ENCODE peak calls at places on chromosomes 4 and X, in four cellular contexts. O, Y, V and I are unnamed samples.

GRCh38 chrX:131836161-131836560 is 186.9 kb upstream of the STK26 start:
- DNase-seq in O (no peak), Y (no peak), V (no peak), I (no peak)

GRCh38 chrX:44705817-44706551 is 137.8 kb upstream of the DUSP21 start:
- DNase-seq in O (peak), V (no peak), Y (no peak), I (no peak)

GRCh38 chr4:11436673-11437072 is 8.0 kb upstream of the HS3ST1 start:
- DNase-seq in V (no peak), O (no peak), Y (no peak), I (no peak)

GRCh38 chr4:187317799-187318198 is 594.1 kb upstream of the FAT1 start:
- DNase-seq in V (no peak), Y (no peak), O (no peak), I (no peak)

GRCh38 chr4:15345134-15345533 is 82.7 kb upstream of the C1QTNF7 start:
- DNase-seq in V (no peak), Y (no peak), O (no peak), I (no peak)

GRCh38 chr4:185774815-185775684 is 36.9 kb downstream of the SORBS2 start:
- DNase-seq in O (no peak), Y (no peak), V (no peak), I (no peak)

GRCh38 chr4:121096629-121097028 is 24.3 kb upstream of the NDNF start:
- DNase-seq in O (peak), V (no peak), Y (no peak), I (no peak)

GRCh38 chr4:186144180-186144579 is 39.7 kb downstream of the FAM149A start:
- DNase-seq in V (no peak), O (no peak), Y (no peak), I (no peak)

GRCh38 chrX:24391843-24392242 is 31.4 kb downstream of the SUPT20HL1 start:
- DNase-seq in V (no peak), Y (no peak), O (no peak), I (no peak)

GRCh38 chrX:107701493-107702121 is 73.3 kb downstream of the PRPS1 start:
- DNase-seq in V (peak), O (no peak), Y (no peak), I (no peak)

GRCh38 chrX:113920661-113921060 is 663.2 kb upstream of the HTR2C start:
- DNase-seq in O (no peak), V (no peak), Y (no peak), I (no peak)

GRCh38 chr4:41143721-41144379 is 70.5 kb downstream of the APBB2 start:
- DNase-seq in V (no peak), O (no peak), Y (no peak), I (no peak)

GRCh38 chr4:102454278-102454677 is 46.9 kb upstream of the NFKB1 start:
- DNase-seq in O (no peak), Y (no peak), V (no peak), I (no peak)

GRCh38 chr4:102449751-102450352 is 51.3 kb upstream of the NFKB1 start:
- DNase-seq in V (no peak), O (peak), Y (peak), I (peak)

GRCh38 chr4:102452854-102453253 is 48.3 kb upstream of the NFKB1 start:
- DNase-seq in Y (no peak), O (no peak), V (no peak), I (no peak)

GRCh38 chr4:102453827-102454226 is 47.3 kb upstream of the NFKB1 start:
- DNase-seq in O (no peak), Y (no peak), V (no peak), I (no peak)

GRCh38 chr4:102451266-102451665 is 49.9 kb upstream of the NFKB1 start:
- DNase-seq in Y (no peak), O (no peak), V (no peak), I (no peak)
- TF ChIP-seq SPI1 in Y (no peak), O (no peak), V (no peak), I (no peak)

DNA sequence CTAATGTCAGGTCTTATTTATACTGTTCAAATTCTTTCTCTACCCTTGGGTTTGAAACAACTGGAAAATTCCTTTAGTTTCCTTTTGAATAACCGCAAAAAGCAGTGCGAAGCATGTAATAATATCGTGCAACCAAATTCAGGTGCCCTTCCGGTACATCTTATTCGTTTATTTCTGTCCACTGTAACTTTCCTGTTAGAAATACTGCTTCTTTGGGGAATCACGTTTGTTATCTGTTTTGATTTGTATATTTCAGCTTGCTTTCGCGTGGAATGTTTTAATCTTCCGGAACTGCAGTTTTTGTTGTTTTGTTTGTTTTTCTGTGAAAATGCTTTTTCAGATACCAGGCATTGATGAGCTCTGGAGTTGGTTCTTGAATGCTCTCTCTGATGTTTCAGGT is 85.7 kb upstream of the HPRT1 start:
- DNase-seq in O (no peak), Y (no peak), V (no peak), I (no peak)
- TF ChIP-seq SPI1 in O (no peak), Y (no peak), V (no peak), I (no peak)

DNA sequence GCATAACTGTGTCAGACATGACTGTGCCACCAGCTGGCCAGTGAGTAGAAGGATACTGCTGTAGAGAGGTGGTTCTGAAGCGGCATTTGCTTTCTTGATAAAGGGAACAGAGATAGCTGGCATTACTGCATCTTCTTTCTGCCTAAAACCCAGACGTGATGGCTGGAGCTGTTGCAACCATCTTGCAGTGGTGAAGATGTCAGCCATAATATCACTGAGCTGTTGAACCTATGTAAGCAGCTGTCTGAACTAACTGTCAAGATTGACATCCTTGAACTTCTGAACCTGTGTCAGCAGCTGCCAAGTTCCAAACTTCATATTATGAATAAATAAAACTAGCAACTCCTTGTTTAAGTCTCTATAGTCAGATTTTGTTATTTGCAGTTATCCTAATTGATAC is 88.9 kb upstream of the LNX1 start:
- DNase-seq in Y (no peak), O (no peak), V (no peak), I (no peak)
- TF ChIP-seq SPI1 in Y (no peak), O (no peak), V (no peak), I (no peak)

DNA sequence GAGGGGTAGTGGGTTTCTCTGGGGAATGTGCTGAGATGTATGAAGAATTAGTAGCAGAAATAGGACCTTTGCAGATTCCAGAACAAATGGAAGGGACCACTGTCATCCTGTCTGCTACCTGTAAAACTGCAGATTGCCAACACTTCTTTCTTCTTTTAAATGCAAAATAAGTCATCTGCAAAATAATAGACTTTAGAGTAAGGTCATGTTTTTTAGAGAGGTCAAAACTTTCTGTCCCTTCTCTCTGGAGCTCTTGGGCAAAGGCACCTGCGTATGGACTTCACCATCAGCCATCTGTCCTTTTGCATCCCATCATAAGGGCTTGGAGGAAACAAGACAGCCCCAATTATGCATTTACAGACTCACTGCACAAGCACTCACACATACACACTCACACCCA is 121.1 kb upstream of the PPARGC1A start:
- DNase-seq in Y (no peak), V (no peak), O (no peak), I (no peak)
- TF ChIP-seq SPI1 in Y (no peak), V (no peak), O (no peak), I (no peak)

GRCh38 chrX:82816001-82816400 is 692.1 kb upstream of the POU3F4 start:
- DNase-seq in O (no peak), Y (no peak), V (no peak), I (no peak)

GRCh38 chrX:82816572-82816971 is 691.5 kb upstream of the POU3F4 start:
- DNase-seq in V (no peak), O (no peak), Y (no peak), I (no peak)

GRCh38 chrX:82813671-82814078 is 694.4 kb upstream of the POU3F4 start:
- DNase-seq in O (no peak), V (no peak), Y (no peak), I (no peak)
- TF ChIP-seq SPI1 in O (no peak), V (no peak), Y (no peak), I (no peak)

DNA sequence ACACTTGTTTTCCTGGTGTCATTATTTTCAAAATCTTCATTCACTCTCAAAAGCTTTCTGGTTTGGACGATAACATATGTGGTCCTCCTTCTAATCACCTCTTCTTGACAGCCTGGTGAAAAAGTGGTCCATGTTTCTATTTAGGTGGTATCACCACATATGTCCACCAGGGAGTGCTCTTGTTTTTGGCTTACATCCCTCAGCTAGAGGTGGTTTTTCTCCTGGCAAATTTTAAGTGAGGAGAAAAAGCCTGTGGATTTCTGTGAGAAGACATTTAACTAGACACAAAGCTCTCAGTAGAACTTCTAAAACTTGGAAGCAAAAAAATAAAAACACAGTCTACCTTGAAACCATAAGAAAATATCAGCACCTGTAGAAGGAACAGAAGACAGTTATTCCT is 58.0 kb upstream of the FRMPD4 start:
- DNase-seq in Y (no peak), O (peak), V (no peak), I (peak)
- TF ChIP-seq SPI1 in Y (no peak), O (no peak), V (no peak), I (no peak)

GRCh38 chr4:6548201-6548881 is 26.6 kb upstream of the MAN2B2 start:
- DNase-seq in Y (no peak), O (peak), V (no peak), I (no peak)

GRCh38 chr4:6548882-6549230 is 26.1 kb upstream of the MAN2B2 start:
- DNase-seq in Y (no peak), O (no peak), V (no peak), I (no peak)

GRCh38 chr4:6546091-6546490 is 28.9 kb upstream of the MAN2B2 start:
- DNase-seq in O (no peak), V (no peak), Y (no peak), I (no peak)

GRCh38 chr4:6549445-6549844 is 25.5 kb upstream of the MAN2B2 start:
- DNase-seq in Y (no peak), O (no peak), V (no peak), I (no peak)

GRCh38 chr4:6546681-6547447 is 28.1 kb upstream of the MAN2B2 start:
- DNase-seq in Y (no peak), V (no peak), O (peak), I (peak)
- TF ChIP-seq SPI1 in Y (no peak), V (no peak), O (no peak), I (no peak)

DNA sequence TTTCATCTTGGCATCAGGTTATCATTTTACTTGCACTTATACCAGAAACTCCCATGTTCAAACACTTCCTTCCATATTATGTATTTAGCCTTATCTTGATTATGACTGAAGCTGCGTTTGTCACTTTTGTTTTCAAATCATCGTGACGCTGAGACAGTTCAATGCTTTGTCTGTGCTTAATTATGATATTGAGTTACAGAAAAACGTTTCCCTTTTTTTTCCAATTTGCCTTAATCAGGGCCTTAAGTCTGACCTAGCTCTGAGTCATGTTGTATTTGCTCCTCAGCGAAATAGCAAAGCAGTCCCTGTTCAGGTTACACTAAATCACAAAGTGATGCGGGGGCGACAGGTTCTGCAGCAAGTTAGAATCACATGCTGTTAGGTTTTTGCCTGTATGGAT is 254.7 kb downstream of the AFF2 start:
- DNase-seq in O (no peak), V (no peak), Y (no peak), I (no peak)
- TF ChIP-seq SPI1 in O (no peak), V (no peak), Y (no peak), I (no peak)

DNA sequence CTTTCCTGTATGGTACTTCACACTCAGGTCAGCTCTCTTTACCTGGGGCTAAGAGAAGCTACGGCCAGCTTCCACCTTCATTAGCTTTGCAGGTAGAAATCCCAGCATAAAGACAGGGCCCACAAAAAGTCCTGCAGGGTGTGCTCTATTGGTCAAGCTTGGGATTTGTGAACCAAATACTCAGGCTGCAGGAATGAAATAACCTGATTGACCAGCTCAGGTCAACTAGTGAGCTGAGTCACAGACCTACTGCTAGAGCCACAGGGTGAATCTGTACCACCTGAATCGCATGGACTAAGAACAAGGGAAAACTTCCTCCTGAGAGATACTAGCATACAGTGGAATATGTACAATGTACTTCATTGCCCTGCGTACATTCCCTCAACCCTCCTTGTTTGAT is 172.2 kb downstream of the HHIP start:
- DNase-seq in O (no peak), V (no peak), Y (no peak), I (no peak)
- TF ChIP-seq SPI1 in O (no peak), V (no peak), Y (no peak), I (no peak)